ENCODE peak calls at places on chromosomes 13 and 19, in eight cellular contexts. One of them, this sample, is unnamed.

GRCh38 chr19:15195987-15196682 is 4.7 kb downstream of the NOTCH3 start:
- DNase-seq in psoas muscle: no peak
- DNase-seq in breast epithelium: peak; percentile 80
- DNase-seq in fibroblast of lung: peak; percentile 33
- DNase-seq in endodermal cell: peak; percentile 98
- DNase-seq in body of pancreas: peak; percentile 92
- DNase-seq in left lung: peak; percentile 79
- DNase-seq in MG63: no peak
- DNase-seq in this sample: no peak

GRCh38 chr13:75830842-75831241 is 194.7 kb downstream of the LMO7 start:
- DNase-seq in psoas muscle: no peak
- DNase-seq in breast epithelium: no peak
- DNase-seq in fibroblast of lung: peak; percentile 81
- DNase-seq in endodermal cell: no peak
- DNase-seq in body of pancreas: no peak
- DNase-seq in left lung: no peak
- DNase-seq in MG63: no peak
- DNase-seq in this sample: no peak

GRCh38 chr19:47444388-47444821 is 25.1 kb upstream of the MEIS3 start:
- DNase-seq in psoas muscle: no peak
- DNase-seq in breast epithelium: no peak
- DNase-seq in fibroblast of lung: no peak
- DNase-seq in endodermal cell: peak; percentile 89
- DNase-seq in body of pancreas: no peak
- DNase-seq in left lung: no peak
- DNase-seq in MG63: no peak
- DNase-seq in this sample: no peak

GRCh38 chr19:16066611-16067104 is 9.6 kb upstream of the TPM4 start:
- DNase-seq in psoas muscle: no peak
- DNase-seq in breast epithelium: no peak
- DNase-seq in fibroblast of lung: peak; percentile 81
- DNase-seq in endodermal cell: no peak
- DNase-seq in body of pancreas: no peak
- DNase-seq in left lung: no peak
- DNase-seq in MG63: peak; percentile 81
- DNase-seq in this sample: no peak

GRCh38 chr19:491146-491741 is 5.0 kb upstream of the MADCAM1 start:
- DNase-seq in psoas muscle: no peak
- DNase-seq in breast epithelium: no peak
- DNase-seq in fibroblast of lung: no peak
- DNase-seq in endodermal cell: peak; percentile 77
- DNase-seq in body of pancreas: no peak
- DNase-seq in left lung: no peak
- DNase-seq in MG63: no peak
- DNase-seq in this sample: no peak

GRCh38 chr13:48866204-48866603 is 109.5 kb upstream of the FNDC3A start:
- DNase-seq in psoas muscle: no peak
- DNase-seq in breast epithelium: no peak
- DNase-seq in fibroblast of lung: no peak
- DNase-seq in endodermal cell: no peak
- DNase-seq in body of pancreas: no peak
- DNase-seq in left lung: no peak
- DNase-seq in MG63: no peak
- DNase-seq in this sample: no peak

GRCh38 chr13:79455331-79455730 is 25.6 kb upstream of the NDFIP2 start:
- DNase-seq in psoas muscle: no peak
- DNase-seq in breast epithelium: no peak
- DNase-seq in fibroblast of lung: peak; percentile 88
- DNase-seq in endodermal cell: no peak
- DNase-seq in body of pancreas: no peak
- DNase-seq in left lung: no peak
- DNase-seq in MG63: no peak
- DNase-seq in this sample: no peak

GRCh38 chr19:14502334-14503092 is 6.6 kb upstream of the GIPC1 start:
- DNase-seq in psoas muscle: no peak
- DNase-seq in breast epithelium: peak; percentile 74
- DNase-seq in fibroblast of lung: no peak
- DNase-seq in endodermal cell: no peak
- DNase-seq in body of pancreas: peak; percentile 55
- DNase-seq in left lung: no peak
- DNase-seq in MG63: no peak
- DNase-seq in this sample: no peak

GRCh38 chr13:43544011-43544410 is 242.8 kb downstream of the ENOX1 start:
- DNase-seq in psoas muscle: no peak
- DNase-seq in breast epithelium: no peak
- DNase-seq in fibroblast of lung: peak; percentile 62
- DNase-seq in endodermal cell: no peak
- DNase-seq in body of pancreas: no peak
- DNase-seq in left lung: no peak
- DNase-seq in MG63: peak; percentile 82
- DNase-seq in this sample: no peak

GRCh38 chr13:48593551-48593950 is 60.2 kb upstream of the CYSLTR2 start:
- DNase-seq in psoas muscle: no peak
- DNase-seq in breast epithelium: no peak
- DNase-seq in fibroblast of lung: no peak
- DNase-seq in endodermal cell: no peak
- DNase-seq in body of pancreas: no peak
- DNase-seq in left lung: no peak
- DNase-seq in MG63: no peak
- DNase-seq in this sample: no peak

GRCh38 chr19:1106841-1107654 is 3.3 kb downstream of the GPX4 start:
- DNase-seq in psoas muscle: no peak
- DNase-seq in breast epithelium: no peak
- DNase-seq in fibroblast of lung: peak; percentile 54
- DNase-seq in endodermal cell: peak; percentile 71
- DNase-seq in body of pancreas: no peak
- DNase-seq in left lung: no peak
- DNase-seq in MG63: peak; percentile 76
- DNase-seq in this sample: no peak

GRCh38 chr19:29798783-29799182 is 13.0 kb upstream of the CCNE1 start:
- DNase-seq in psoas muscle: no peak
- DNase-seq in breast epithelium: no peak
- DNase-seq in fibroblast of lung: peak; percentile 70
- DNase-seq in endodermal cell: no peak
- DNase-seq in body of pancreas: no peak
- DNase-seq in left lung: no peak
- DNase-seq in MG63: no peak
- DNase-seq in this sample: no peak

GRCh38 chr19:48913114-48913513 is 13.0 kb downstream of the NUCB1 start:
- DNase-seq in psoas muscle: no peak
- DNase-seq in breast epithelium: no peak
- DNase-seq in fibroblast of lung: no peak
- DNase-seq in endodermal cell: no peak
- DNase-seq in body of pancreas: no peak
- DNase-seq in left lung: no peak
- DNase-seq in MG63: no peak
- DNase-seq in this sample: no peak

GRCh38 chr19:42038675-42039074 is 31.3 kb downstream of the GRIK5 start:
- DNase-seq in psoas muscle: no peak
- DNase-seq in breast epithelium: no peak
- DNase-seq in fibroblast of lung: no peak
- DNase-seq in endodermal cell: no peak
- DNase-seq in body of pancreas: no peak
- DNase-seq in left lung: no peak
- DNase-seq in MG63: no peak
- DNase-seq in this sample: no peak

DNA sequence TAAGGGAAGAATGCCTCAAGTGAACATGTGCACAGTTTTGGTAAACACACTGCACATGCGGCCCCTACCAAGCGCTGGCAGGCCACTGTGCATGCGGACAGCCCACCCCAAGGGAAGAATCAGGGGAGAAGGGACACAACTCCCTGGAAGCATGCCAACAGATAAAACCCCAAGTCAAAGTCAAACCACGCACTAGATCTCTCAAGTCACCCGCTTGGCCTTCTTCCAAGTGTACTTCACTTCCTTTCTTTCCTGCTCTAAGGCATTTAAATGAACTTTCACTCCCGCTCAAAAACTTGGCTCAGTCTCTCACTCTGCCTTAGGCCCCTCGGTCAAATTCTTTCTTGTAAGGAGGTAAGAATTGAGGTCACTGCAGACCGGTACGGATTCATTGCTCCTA is 4.6 kb upstream of the RFXAP start:
- DNase-seq in psoas muscle: no peak
- DNase-seq in breast epithelium: no peak
- DNase-seq in fibroblast of lung: no peak
- DNase-seq in endodermal cell: no peak
- DNase-seq in body of pancreas: peak; percentile 8
- DNase-seq in left lung: no peak
- DNase-seq in MG63: no peak
- DNase-seq in this sample: no peak
- H3K9me3 ChIP-seq in psoas muscle: no peaks in the 10 kb centered on the region
- H3K9me3 ChIP-seq in breast epithelium: no peaks in the 10 kb centered on the region
- H3K9me3 ChIP-seq in fibroblast of lung: no peaks in the 10 kb centered on the region
- H3K9me3 ChIP-seq in endodermal cell: peaks cover 7% of the 10 kb centered on the region
- H3K9me3 ChIP-seq in body of pancreas: no peaks in the 10 kb centered on the region
- H3K9me3 ChIP-seq in left lung: no peaks in the 10 kb centered on the region
- H3K9me3 ChIP-seq in MG63: no peaks in the 10 kb centered on the region
- H3K9me3 ChIP-seq in this sample: no peaks in the 10 kb centered on the region

GRCh38 chr19:51977346-51977745 is 9.3 kb downstream of the ZNF350 start:
- DNase-seq in psoas muscle: no peak
- DNase-seq in breast epithelium: no peak
- DNase-seq in fibroblast of lung: no peak
- DNase-seq in endodermal cell: no peak
- DNase-seq in body of pancreas: no peak
- DNase-seq in left lung: no peak
- DNase-seq in MG63: no peak
- DNase-seq in this sample: no peak
- H3K9me3 ChIP-seq in psoas muscle: peaks cover 78% of the 10 kb centered on the region
- H3K9me3 ChIP-seq in breast epithelium: peaks cover 93% of the 10 kb centered on the region
- H3K9me3 ChIP-seq in fibroblast of lung: no peaks in the 10 kb centered on the region
- H3K9me3 ChIP-seq in endodermal cell: peaks cover 98% of the 10 kb centered on the region
- H3K9me3 ChIP-seq in body of pancreas: no peaks in the 10 kb centered on the region
- H3K9me3 ChIP-seq in left lung: peaks cover 100% of the 10 kb centered on the region
- H3K9me3 ChIP-seq in MG63: peaks cover 23% of the 10 kb centered on the region
- H3K9me3 ChIP-seq in this sample: peaks cover 69% of the 10 kb centered on the region

GRCh38 chr13:19089315-19089714 is 92.3 kb downstream of the TUBA3C start:
- DNase-seq in psoas muscle: no peak
- DNase-seq in breast epithelium: no peak
- DNase-seq in fibroblast of lung: no peak
- DNase-seq in endodermal cell: no peak
- DNase-seq in body of pancreas: no peak
- DNase-seq in left lung: no peak
- DNase-seq in MG63: peak; percentile 8
- DNase-seq in this sample: no peak
- H3K9me3 ChIP-seq in psoas muscle: no peaks in the 10 kb centered on the region
- H3K9me3 ChIP-seq in breast epithelium: no peaks in the 10 kb centered on the region
- H3K9me3 ChIP-seq in fibroblast of lung: no peaks in the 10 kb centered on the region
- H3K9me3 ChIP-seq in endodermal cell: peaks cover 74% of the 10 kb centered on the region
- H3K9me3 ChIP-seq in body of pancreas: no peaks in the 10 kb centered on the region
- H3K9me3 ChIP-seq in left lung: no peaks in the 10 kb centered on the region
- H3K9me3 ChIP-seq in MG63: no peaks in the 10 kb centered on the region
- H3K9me3 ChIP-seq in this sample: no peaks in the 10 kb centered on the region

GRCh38 chr19:21430674-21431073 is 33.7 kb downstream of the ZNF493 start:
- DNase-seq in psoas muscle: no peak
- DNase-seq in breast epithelium: no peak
- DNase-seq in fibroblast of lung: no peak
- DNase-seq in endodermal cell: no peak
- DNase-seq in body of pancreas: no peak
- DNase-seq in left lung: no peak
- DNase-seq in MG63: no peak
- DNase-seq in this sample: no peak
- H3K9me3 ChIP-seq in psoas muscle: peaks cover 40% of the 10 kb centered on the region
- H3K9me3 ChIP-seq in breast epithelium: peaks cover 13% of the 10 kb centered on the region
- H3K9me3 ChIP-seq in fibroblast of lung: no peaks in the 10 kb centered on the region
- H3K9me3 ChIP-seq in endodermal cell: peaks cover 39% of the 10 kb centered on the region
- H3K9me3 ChIP-seq in body of pancreas: no peaks in the 10 kb centered on the region
- H3K9me3 ChIP-seq in left lung: peaks cover 96% of the 10 kb centered on the region
- H3K9me3 ChIP-seq in MG63: peaks cover 1% of the 10 kb centered on the region
- H3K9me3 ChIP-seq in this sample: peaks cover 15% of the 10 kb centered on the region

DNA sequence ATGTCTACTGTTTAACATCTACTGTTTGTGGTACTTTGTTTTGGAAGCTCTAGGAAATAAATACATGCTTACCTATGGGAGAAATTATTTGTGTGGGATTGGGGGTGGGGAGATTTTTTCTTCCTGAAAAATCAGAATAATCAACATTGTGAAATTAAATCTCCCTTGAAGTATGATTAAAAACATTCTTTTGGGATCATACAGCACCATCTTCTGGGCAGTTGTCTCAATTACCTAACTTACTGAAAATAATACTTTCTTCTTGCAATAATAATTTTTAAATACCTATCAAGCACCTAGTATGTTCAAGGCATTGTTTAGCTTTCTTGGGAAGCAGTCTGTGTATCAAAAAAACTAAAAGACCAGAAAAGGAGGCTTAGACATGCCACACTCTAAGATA is 576.5 kb upstream of the ARGLU1 start:
- DNase-seq in psoas muscle: no peak
- DNase-seq in breast epithelium: no peak
- DNase-seq in fibroblast of lung: peak; percentile 11
- DNase-seq in endodermal cell: no peak
- DNase-seq in body of pancreas: no peak
- DNase-seq in left lung: no peak
- DNase-seq in MG63: no peak
- DNase-seq in this sample: no peak
- H3K9me3 ChIP-seq in psoas muscle: no peaks in the 10 kb centered on the region
- H3K9me3 ChIP-seq in breast epithelium: no peaks in the 10 kb centered on the region
- H3K9me3 ChIP-seq in fibroblast of lung: no peaks in the 10 kb centered on the region
- H3K9me3 ChIP-seq in endodermal cell: no peaks in the 10 kb centered on the region
- H3K9me3 ChIP-seq in body of pancreas: no peaks in the 10 kb centered on the region
- H3K9me3 ChIP-seq in left lung: no peaks in the 10 kb centered on the region
- H3K9me3 ChIP-seq in MG63: no peaks in the 10 kb centered on the region
- H3K9me3 ChIP-seq in this sample: no peaks in the 10 kb centered on the region

DNA sequence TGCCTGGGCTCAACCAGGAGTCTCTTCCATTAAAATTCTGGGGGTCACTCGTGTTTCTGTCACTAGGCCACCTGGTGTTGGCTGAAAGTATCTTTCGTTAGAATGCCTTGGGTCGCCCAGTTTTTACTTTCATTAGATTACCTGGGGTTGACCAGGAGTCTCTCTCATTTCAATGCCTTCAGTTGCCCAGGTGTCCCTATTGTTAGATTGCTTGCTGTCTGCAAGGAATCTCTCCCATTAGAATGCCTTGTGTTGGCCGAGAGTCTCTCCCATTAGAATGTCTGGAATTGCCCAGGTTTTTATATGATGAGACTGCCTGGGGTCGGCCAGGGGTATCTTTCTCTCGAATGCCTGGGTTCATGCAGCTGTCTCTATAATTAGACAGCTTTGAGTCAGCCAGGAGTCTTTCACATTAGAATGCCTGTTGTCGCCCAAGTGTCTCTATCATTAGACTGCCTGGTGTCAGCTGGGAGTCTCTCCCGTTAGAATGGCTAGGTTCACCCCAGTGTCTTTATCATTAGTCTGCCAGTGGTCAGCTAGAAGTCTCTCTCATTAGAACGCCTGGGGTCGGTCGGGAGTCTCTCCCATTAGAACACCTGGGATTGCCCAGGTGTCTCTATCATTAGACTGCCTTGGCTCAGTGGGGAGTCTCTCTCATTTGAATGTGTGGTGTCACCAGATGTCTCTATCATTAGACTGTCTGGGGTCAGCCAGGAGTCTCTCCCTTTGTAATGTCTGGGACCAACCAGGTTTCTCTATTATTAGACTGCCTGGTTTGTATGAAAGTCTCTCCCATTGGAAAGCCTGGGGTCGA is 1446.8 kb downstream of the UQCRFS1 start:
- DNase-seq in psoas muscle: no peak
- DNase-seq in breast epithelium: no peak
- DNase-seq in fibroblast of lung: no peak
- DNase-seq in endodermal cell: peak; percentile 4
- DNase-seq in body of pancreas: no peak
- DNase-seq in left lung: no peak
- DNase-seq in MG63: no peak
- DNase-seq in this sample: no peak
- H3K9me3 ChIP-seq in psoas muscle: no peaks in the 10 kb centered on the region
- H3K9me3 ChIP-seq in breast epithelium: peaks cover 32% of the 10 kb centered on the region
- H3K9me3 ChIP-seq in fibroblast of lung: no peaks in the 10 kb centered on the region
- H3K9me3 ChIP-seq in endodermal cell: peaks cover 6% of the 10 kb centered on the region
- H3K9me3 ChIP-seq in body of pancreas: no peaks in the 10 kb centered on the region
- H3K9me3 ChIP-seq in left lung: peaks cover 98% of the 10 kb centered on the region
- H3K9me3 ChIP-seq in MG63: peaks cover 7% of the 10 kb centered on the region
- H3K9me3 ChIP-seq in this sample: peaks cover 4% of the 10 kb centered on the region